ENCODE peak calls at places on chromosome 9, in six cellular contexts. P is psoas muscle, M is endothelial cell, G is OCI-LY7, N is esophagus squamous epithelium, Q is glutamatergic neuron. O is an unnamed sample.

GRCh38 chr9:111961011-111961410 is 64.4 kb downstream of the UGCG start:
- DNase-seq in P (no peak), M (no peak), G (no peak), N (no peak), Q (no peak), O (no peak)

GRCh38 chr9:34996905-34997279 is 7.3 kb downstream of the DNAJB5 start:
- DNase-seq in P (no peak), M (no peak), G (no peak), N (no peak), Q (no peak), O (no peak)

GRCh38 chr9:18683312-18683711 is 209.4 kb downstream of the ADAMTSL1 start:
- DNase-seq in P (no peak), M (no peak), G (no peak), N (no peak), Q (no peak), O (no peak)

GRCh38 chr9:3043369-3043768 is 199.5 kb upstream of the PUM3 start:
- DNase-seq in P (no peak), M (no peak), G (no peak), N (no peak), Q (no peak), O (no peak)

GRCh38 chr9:86854898-86855523 is 92.3 kb downstream of the GAS1 start:
- DNase-seq in P (no peak), M (peak; percentile 46), G (no peak), N (no peak), Q (peak; percentile 56), O (no peak)

GRCh38 chr9:28808042-28808441 is 1234.8 kb upstream of the C9orf72 start:
- DNase-seq in P (no peak), M (no peak), G (no peak), N (no peak), Q (no peak), O (no peak)

GRCh38 chr9:114313186-114313585 is 9.7 kb upstream of the ORM1 start:
- DNase-seq in P (no peak), M (no peak), G (no peak), N (no peak), Q (no peak), O (no peak)

GRCh38 chr9:134433101-134433500 is 106.8 kb downstream of the RXRA start:
- DNase-seq in P (peak; percentile 84), M (no peak), G (no peak), N (no peak), Q (no peak), O (no peak)

GRCh38 chr9:114905160-114905940 is 25.0 kb downstream of the TNFSF8 start:
- DNase-seq in P (no peak), M (no peak), G (no peak), N (no peak), Q (no peak), O (no peak)

GRCh38 chr9:116694892-116695291 is 7.8 kb downstream of the TRIM32 start:
- DNase-seq in P (no peak), M (no peak), G (no peak), N (no peak), Q (no peak), O (no peak)

GRCh38 chr9:96651626-96652025 is 3.5 kb downstream of the PRXL2C start:
- DNase-seq in P (no peak), M (no peak), G (peak; percentile 36), N (no peak), Q (no peak), O (no peak)

GRCh38 chr9:86720893-86721698 is 226.2 kb downstream of the GAS1 start:
- DNase-seq in P (no peak), M (no peak), G (no peak), N (no peak), Q (no peak), O (no peak)

GRCh38 chr9:79583957-79584654 is 12.3 kb downstream of the TLE4 start:
- DNase-seq in P (peak; percentile 84), M (no peak), G (no peak), N (no peak), Q (no peak), O (peak; percentile 33)

GRCh38 chr9:105363842-105364241 is 84.0 kb upstream of the FSD1L start:
- DNase-seq in P (no peak), M (no peak), G (no peak), N (no peak), Q (no peak), O (no peak)

GRCh38 chr9:91256235-91256634 is 105.5 kb downstream of the AUH start:
- DNase-seq in P (no peak), M (no peak), G (no peak), N (no peak), Q (no peak), O (no peak)

GRCh38 chr9:973295-973842 is 3.1 kb upstream of the DMRT3 start:
- DNase-seq in P (no peak), M (no peak), G (no peak), N (no peak), Q (no peak), O (no peak)

GRCh38 chr9:126131066-126132010 is 195.3 kb upstream of the MVB12B start:
- DNase-seq in P (no peak), M (no peak), G (no peak), N (no peak), Q (no peak), O (peak; percentile 60)

GRCh38 chr9:15007698-15008097 is 97.5 kb upstream of the FREM1 start:
- DNase-seq in P (no peak), M (no peak), G (no peak), N (no peak), Q (no peak), O (no peak)

GRCh38 chr9:93031629-93032431 is 26.7 kb upstream of the SUSD3 start:
- DNase-seq in P (no peak), M (no peak), G (no peak), N (no peak), Q (no peak), O (no peak)

GRCh38 chr9:129278391-129279237 is 100.6 kb upstream of the IER5L start:
- DNase-seq in P (peak; percentile 35), M (no peak), G (peak; percentile 43), N (no peak), Q (no peak), O (peak; percentile 86)

GRCh38 chr9:94607340-94607695 is 13.7 kb upstream of the FBP2 start:
- DNase-seq in P (no peak), M (no peak), G (peak; percentile 81), N (no peak), Q (no peak), O (no peak)

GRCh38 chr9:130692365-130692764 is 1.2 kb upstream of the EXOSC2 start:
- DNase-seq in P (peak; percentile 66), M (peak; percentile 93), G (no peak), N (no peak), Q (peak; percentile 94), O (no peak)
- TF ChIP-seq CTCF in P (no peak), M (peak; percentile 50), G (peak; percentile 31), N (no peak), Q (peak; percentile 63), O (no peak)

GRCh38 chr9:124394596-124394995 is 20.6 kb downstream of the PSMB7 start:
- DNase-seq in P (no peak), M (no peak), G (no peak), N (no peak), Q (no peak), O (no peak)
- TF ChIP-seq CTCF in P (no peak), M (no peak), G (peak; percentile 65), N (no peak), Q (no peak), O (no peak)

GRCh38 chr9:72597181-72597517 is 75.7 kb downstream of the TMC1 start:
- DNase-seq in P (no peak), M (no peak), G (no peak), N (no peak), Q (no peak), O (no peak)
- TF ChIP-seq CTCF in P (no peak), M (no peak), G (no peak), N (no peak), Q (no peak), O (no peak)

DNA sequence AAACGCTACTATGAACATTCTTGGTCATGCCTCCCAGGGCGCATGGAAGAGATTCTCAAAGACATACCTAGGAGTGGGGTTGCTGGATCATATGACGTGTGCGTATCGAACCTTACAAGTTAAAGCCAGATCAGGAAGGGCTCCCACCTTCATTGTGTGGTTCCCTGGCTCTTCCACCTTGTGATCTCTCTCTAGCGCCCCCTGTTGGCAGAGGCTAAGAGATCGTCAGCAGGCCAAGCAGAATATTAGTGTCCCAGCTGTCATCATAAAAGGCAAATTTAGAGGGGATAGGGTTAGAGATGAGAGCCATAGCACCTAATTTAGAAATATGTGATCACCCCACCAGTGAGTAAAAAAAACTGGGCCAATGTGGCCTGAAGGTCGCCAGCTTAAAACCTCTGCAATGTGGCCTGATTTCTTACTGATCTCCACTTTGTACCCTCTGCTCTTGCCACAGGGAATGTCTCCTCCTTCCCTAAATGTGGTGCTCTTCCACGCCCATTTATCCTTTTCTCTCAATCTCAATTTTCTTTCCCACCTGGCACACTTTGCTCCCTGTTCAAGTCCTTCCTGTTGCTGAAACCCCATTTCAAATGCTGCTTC is 91.7 kb upstream of the SHB start:
- DNase-seq in P (peak; percentile 71), M (peak; percentile 78), G (peak; percentile 71), N (no peak), Q (peak; percentile 76), O (peak; percentile 29)
- TF ChIP-seq CTCF in P (peak; percentile 86), M (peak; percentile 88), G (peak; percentile 96), N (peak; percentile 80), Q (peak; percentile 95), O (no peak)

DNA sequence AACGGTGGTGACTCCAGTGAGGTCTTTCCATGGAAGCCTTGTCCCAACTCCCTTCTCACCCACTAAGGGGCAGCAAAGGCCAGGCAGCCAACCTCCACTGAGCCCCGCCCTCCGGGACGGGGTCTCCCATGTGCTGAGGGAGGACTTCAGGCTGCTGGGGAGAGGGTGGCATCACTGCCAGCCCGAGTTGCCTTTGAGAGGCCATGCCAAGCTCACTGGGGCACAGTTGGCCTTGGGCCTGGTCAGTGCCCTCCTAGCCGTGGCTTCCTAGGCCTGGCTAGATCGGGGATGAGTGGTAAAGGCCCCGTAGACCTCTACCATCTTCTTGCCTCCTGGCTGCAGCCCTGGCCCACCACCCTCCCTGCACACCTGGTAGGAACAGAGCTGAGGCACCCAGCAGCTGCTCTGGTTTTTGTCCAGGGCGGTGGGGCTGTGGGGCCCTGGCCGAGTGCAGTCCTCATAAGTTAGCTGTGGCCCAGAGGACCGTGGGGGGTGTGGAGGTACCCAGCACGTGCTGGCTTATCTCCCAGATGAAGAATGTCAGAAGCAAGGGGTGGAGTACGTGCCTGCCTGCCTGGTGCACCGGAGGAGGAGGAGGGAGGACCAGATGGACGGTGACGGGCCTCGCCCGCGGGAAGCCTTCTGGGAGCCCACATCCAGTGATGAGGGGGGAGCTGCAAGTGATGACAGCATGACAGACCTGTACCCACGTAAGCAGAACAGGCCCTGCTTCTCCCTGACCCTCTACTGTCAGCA is 3.2 kb downstream of the SURF2 start:
- DNase-seq in P (no peak), M (peak; percentile 35), G (no peak), N (no peak), Q (peak; percentile 69), O (no peak)
- TF ChIP-seq CTCF in P (peak; percentile 22), M (no peak), G (peak; percentile 50), N (peak; percentile 16), Q (no peak), O (no peak)

GRCh38 chr9:124133752-124134151 is 122.2 kb downstream of the LHX2 start:
- DNase-seq in P (no peak), M (peak; percentile 53), G (peak; percentile 58), N (no peak), Q (peak; percentile 59), O (no peak)
- TF ChIP-seq CTCF in P (no peak), M (no peak), G (peak; percentile 58), N (no peak), Q (no peak), O (no peak)